ENCODE peak calls at places on chromosome 14, in four cellular contexts. V is H1, U is K562, D is A549. L is an unnamed sample.

GRCh38 chr14:55212611-55213010 is 21.2 kb upstream of the DLGAP5 start:
- DNase-seq in V (no peak), U (no peak), D (no peak), L (no peak)

GRCh38 chr14:75604979-75605825 is 26.8 kb downstream of the FLVCR2 start:
- DNase-seq in V (no peak), U (no peak), D (no peak), L (no peak)

GRCh38 chr14:46782281-46782680 is 130.7 kb upstream of the RPL10L start:
- DNase-seq in V (no peak), U (no peak), D (no peak), L (no peak)

GRCh38 chr14:23121401-23121800 is 2.3 kb upstream of the CEBPE start:
- DNase-seq in V (no peak), U (no peak), D (no peak), L (no peak)

GRCh38 chr14:67187210-67187609 is 2.0 kb upstream of the GARIN2 start:
- DNase-seq in V (no peak), U (no peak), D (peak), L (peak)

GRCh38 chr14:67491285-67491684 is 2.8 kb upstream of the TMEM229B start:
- DNase-seq in V (no peak), U (no peak), D (no peak), L (no peak)

GRCh38 chr14:77314043-77314442 is 6.6 kb downstream of the POMT2 start:
- DNase-seq in V (no peak), U (no peak), D (peak), L (no peak)

GRCh38 chr14:74888164-74889158 is 6.7 kb downstream of the DLST start:
- DNase-seq in V (no peak), U (peak), D (peak), L (no peak)

GRCh38 chr14:39614292-39614923 is 182.2 kb upstream of the FBXO33 start:
- DNase-seq in V (no peak), U (no peak), D (no peak), L (peak)

GRCh38 chr14:68874746-68875155 is 81.9 kb upstream of the ZFP36L1 start:
- DNase-seq in V (no peak), U (no peak), D (no peak), L (no peak)
- TF ChIP-seq KDM1A in V (no peak), U (no peak), D (no peak), L (no peak)

GRCh38 chr14:101584049-101584859 is 23.0 kb downstream of the DIO3 start:
- DNase-seq in V (no peak), U (peak), D (no peak), L (no peak)
- TF ChIP-seq KDM1A in V (no peak), U (no peak), D (no peak), L (no peak)

GRCh38 chr14:99729991-99730875 is 46.1 kb downstream of the CYP46A1 start:
- DNase-seq in V (peak), U (peak), D (peak), L (peak)
- TF ChIP-seq KDM1A in V (no peak), U (no peak), D (no peak), L (no peak)

GRCh38 chr14:88563845-88564244 is 1.0 kb downstream of the ZC3H14 start:
- DNase-seq in V (no peak), U (no peak), D (no peak), L (no peak)
- TF ChIP-seq KDM1A in V (no peak), U (no peak), D (no peak), L (no peak)

DNA sequence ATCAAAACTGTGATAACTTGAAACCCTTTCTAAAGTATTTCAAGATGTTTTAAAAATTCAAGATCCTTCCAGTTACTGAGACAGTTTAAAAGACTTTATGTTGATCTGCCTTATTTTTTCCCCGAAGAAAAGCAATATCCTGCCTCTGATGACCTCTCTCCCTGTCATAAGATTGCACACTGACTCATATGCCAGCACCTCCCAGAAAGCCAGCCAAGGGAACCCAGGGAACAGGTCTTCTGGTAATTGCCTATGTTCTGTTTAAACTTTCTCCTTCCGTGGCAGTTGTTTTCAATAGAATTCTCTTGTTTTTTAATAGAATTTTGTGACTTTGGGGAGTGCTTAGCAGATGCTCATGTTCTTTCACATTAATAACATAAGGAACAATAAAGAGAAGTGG is 300.2 kb upstream of the PRKD1 start:
- DNase-seq in V (no peak), U (no peak), D (no peak), L (no peak)
- TF ChIP-seq KDM1A in V (no peak), U (no peak), D (no peak), L (no peak)

L was measured in HepG2.